ENCODE peak calls at places on chromosomes 5 and 9, in ten cellular contexts. F is amniotic stem cell, C is myocyte, U is SK-MEL-5, N is right atrium auricular region, M is A549, W is PC-9, V is RKO, E is progenitor cell of endocrine pancreas, S is activated T-cell treated with anti-CD3 and anti-CD28 coated beads for 48 hours. K is an unnamed sample.

GRCh38 chr5:149177911-149178565 is 36.7 kb downstream of the ABLIM3 start:
- DNase-seq in M (no peak), S (no peak), W (no peak), E (no peak), U (no peak), N (no peak), F (no peak), C (no peak), V (no peak), K (no peak)

GRCh38 chr5:22709743-22710142 is 143.4 kb downstream of the CDH12 start:
- DNase-seq in V (no peak), U (no peak), E (no peak), N (no peak), W (no peak), M (no peak), F (no peak), S (no peak), C (no peak), K (no peak)

GRCh38 chr9:16679327-16679821 is 191.1 kb downstream of the BNC2 start:
- DNase-seq in S (no peak), U (no peak), C (no peak), M (no peak), E (no peak), N (no peak), W (no peak), F (no peak), V (no peak), K (no peak)

GRCh38 chr5:60891667-60892066 is 47.6 kb upstream of the ELOVL7 start:
- DNase-seq in N (no peak), C (no peak), E (no peak), V (no peak), F (no peak), M (no peak), S (no peak), U (no peak), W (no peak), K (no peak)

GRCh38 chr9:121350993-121351561 is 19.0 kb downstream of the STOM start:
- DNase-seq in S (no peak), E (no peak), C (peak; percentile 86), V (peak; percentile 33), U (peak; percentile 36), N (peak; percentile 90), F (peak; percentile 77), W (peak; percentile 77), M (no peak), K (peak; percentile 72)

GRCh38 chr9:107242073-107243063 is 40.7 kb upstream of the RAD23B start:
- DNase-seq in E (no peak), W (no peak), C (peak; percentile 45), S (no peak), F (no peak), V (no peak), M (no peak), U (no peak), N (no peak), K (no peak)

GRCh38 chr5:20972419-20972925 is 984.5 kb upstream of the CDH18 start:
- DNase-seq in N (no peak), M (peak; percentile 3), U (peak; percentile 89), F (peak; percentile 10), E (no peak), C (peak; percentile 44), S (no peak), V (peak; percentile 31), W (peak; percentile 68), K (peak; percentile 54)

GRCh38 chr9:92759990-92760893 is 4.4 kb downstream of the BICD2 start:
- DNase-seq in V (no peak), U (no peak), M (no peak), N (no peak), W (no peak), C (peak; percentile 97), E (no peak), S (no peak), F (no peak), K (no peak)

GRCh38 chr5:92468307-92468706 is 1085.2 kb upstream of the ARRDC3 start:
- DNase-seq in N (no peak), F (no peak), W (no peak), V (no peak), E (no peak), S (no peak), M (no peak), C (no peak), U (no peak), K (no peak)

GRCh38 chr9:93017621-93018020 is 40.9 kb upstream of the SUSD3 start:
- DNase-seq in W (no peak), U (no peak), E (no peak), M (no peak), F (no peak), V (no peak), N (no peak), S (no peak), C (no peak), K (no peak)

GRCh38 chr5:88890070-88890781 is 7.2 kb upstream of the MEF2C start:
- DNase-seq in S (no peak), V (no peak), U (no peak), E (no peak), M (no peak), C (no peak), N (no peak), W (no peak), F (no peak), K (no peak)

K was measured in foreskin melanocyte.